ENCODE peak calls at places on chromosomes 7 and 10, in four cellular contexts. One of them, this sample, is unnamed.
A peak's percentile ranks its signal among the peaks of the same experiment; 100 is the strongest.

GRCh38 chr10:93064874-93065660 is 4.5 kb downstream of the CYP26C1 start:
- DNase-seq in HAP-1: no peak
- DNase-seq in right atrium auricular region: peak; percentile 5
- DNase-seq in right lobe of liver: no peak
- DNase-seq in this sample: no peak

GRCh38 chr7:50367570-50367969 is 63.1 kb downstream of the IKZF1 start:
- DNase-seq in HAP-1: no peak
- DNase-seq in right atrium auricular region: no peak
- DNase-seq in right lobe of liver: no peak
- DNase-seq in this sample: no peak

GRCh38 chr10:49369216-49370162 is 26.4 kb downstream of the DRGX start:
- DNase-seq in HAP-1: no peak
- DNase-seq in right atrium auricular region: peak; percentile 59
- DNase-seq in right lobe of liver: no peak
- DNase-seq in this sample: no peak

GRCh38 chr10:3740157-3740871 is 44.7 kb downstream of the KLF6 start:
- DNase-seq in HAP-1: no peak
- DNase-seq in right atrium auricular region: peak; percentile 50
- DNase-seq in right lobe of liver: no peak
- DNase-seq in this sample: no peak

GRCh38 chr10:113178771-113179170 is 228.7 kb downstream of the TCF7L2 start:
- DNase-seq in HAP-1: no peak
- DNase-seq in right atrium auricular region: no peak
- DNase-seq in right lobe of liver: no peak
- DNase-seq in this sample: no peak

GRCh38 chr10:126126023-126126422 is 229.7 kb downstream of the FANK1 start:
- DNase-seq in HAP-1: no peak
- DNase-seq in right atrium auricular region: peak; percentile 18
- DNase-seq in right lobe of liver: no peak
- DNase-seq in this sample: no peak

GRCh38 chr7:11552676-11553075 is 279.3 kb downstream of the THSD7A start:
- DNase-seq in HAP-1: peak; percentile 9
- DNase-seq in right atrium auricular region: no peak
- DNase-seq in right lobe of liver: no peak
- DNase-seq in this sample: no peak

GRCh38 chr10:36036137-36036536 is 394.0 kb upstream of the FZD8 start:
- DNase-seq in HAP-1: no peak
- DNase-seq in right atrium auricular region: no peak
- DNase-seq in right lobe of liver: no peak
- DNase-seq in this sample: no peak

GRCh38 chr10:8283986-8284385 is 229.5 kb downstream of the GATA3 start:
- DNase-seq in HAP-1: no peak
- DNase-seq in right atrium auricular region: peak; percentile 76
- DNase-seq in right lobe of liver: no peak
- DNase-seq in this sample: no peak

GRCh38 chr7:120052884-120053382 is 220.0 kb upstream of the KCND2 start:
- DNase-seq in HAP-1: no peak
- DNase-seq in right atrium auricular region: peak; percentile 71
- DNase-seq in right lobe of liver: no peak
- DNase-seq in this sample: no peak

GRCh38 chr7:96075510-96076349 is 246.2 kb downstream of the SLC25A13 start:
- DNase-seq in HAP-1: peak; percentile 91
- DNase-seq in right atrium auricular region: peak; percentile 69
- DNase-seq in right lobe of liver: peak; percentile 69
- DNase-seq in this sample: peak; percentile 45

GRCh38 chr7:124085168-124085567 is 52.3 kb upstream of the TMEM229A start:
- DNase-seq in HAP-1: peak; percentile 48
- DNase-seq in right atrium auricular region: no peak
- DNase-seq in right lobe of liver: no peak
- DNase-seq in this sample: peak; percentile 24

GRCh38 chr7:117950601-117951278 is 77.5 kb upstream of the CTTNBP2 start:
- DNase-seq in HAP-1: no peak
- DNase-seq in right atrium auricular region: no peak
- DNase-seq in right lobe of liver: no peak
- DNase-seq in this sample: no peak

GRCh38 chr10:76917071-76917470 is 720.5 kb downstream of the KCNMA1 start:
- DNase-seq in HAP-1: no peak
- DNase-seq in right atrium auricular region: no peak
- DNase-seq in right lobe of liver: no peak
- DNase-seq in this sample: no peak

GRCh38 chr10:76911184-76911583 is 726.4 kb downstream of the KCNMA1 start:
- DNase-seq in HAP-1: no peak
- DNase-seq in right atrium auricular region: no peak
- DNase-seq in right lobe of liver: peak; percentile 83
- DNase-seq in this sample: no peak

GRCh38 chr10:76920581-76920980 is 717.0 kb downstream of the KCNMA1 start:
- DNase-seq in HAP-1: no peak
- DNase-seq in right atrium auricular region: no peak
- DNase-seq in right lobe of liver: no peak
- DNase-seq in this sample: no peak

GRCh38 chr10:76918106-76918505 is 719.5 kb downstream of the KCNMA1 start:
- DNase-seq in HAP-1: no peak
- DNase-seq in right atrium auricular region: no peak
- DNase-seq in right lobe of liver: no peak
- DNase-seq in this sample: no peak

DNA sequence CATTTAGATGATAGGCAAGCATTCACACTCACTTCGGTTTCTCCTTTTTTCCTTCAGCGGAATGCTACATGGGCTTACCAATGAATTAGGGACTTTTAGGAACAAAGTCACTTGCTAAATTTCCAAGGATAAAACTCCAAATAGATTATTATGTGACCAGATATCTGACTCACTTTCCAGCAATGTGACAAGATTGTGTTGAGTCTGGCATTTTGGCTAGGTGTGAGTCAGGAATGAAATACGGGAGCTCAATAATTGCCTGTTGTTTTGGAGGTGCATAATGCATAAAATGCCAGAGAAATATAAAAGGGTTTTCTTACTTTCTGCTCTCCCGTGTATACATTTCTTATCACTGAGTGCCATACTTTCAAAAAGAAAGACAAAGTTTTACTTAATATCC is 721.1 kb downstream of the KCNMA1 start:
- DNase-seq in HAP-1: no peak
- DNase-seq in right atrium auricular region: no peak
- DNase-seq in right lobe of liver: no peak
- DNase-seq in this sample: no peak
- H3K4me3 ChIP-seq in HAP-1: no peak overlapping the region
- H3K4me3 ChIP-seq in right atrium auricular region: no peak overlapping the region
- H3K4me3 ChIP-seq in right lobe of liver: no peak overlapping the region
- H3K4me3 ChIP-seq in this sample: no peak overlapping the region

GRCh38 chr7:130032698-130033097 is 18.5 kb downstream of the ZC3HC1 start:
- DNase-seq in HAP-1: no peak
- DNase-seq in right atrium auricular region: no peak
- DNase-seq in right lobe of liver: no peak
- DNase-seq in this sample: no peak
- H3K36me3 ChIP-seq in HAP-1: peaks cover 30% of the 10 kb centered on the region
- H3K36me3 ChIP-seq in right atrium auricular region: peaks cover 61% of the 10 kb centered on the region
- H3K36me3 ChIP-seq in right lobe of liver: no peaks in the 10 kb centered on the region
- H3K36me3 ChIP-seq in this sample: no peaks in the 10 kb centered on the region

DNA sequence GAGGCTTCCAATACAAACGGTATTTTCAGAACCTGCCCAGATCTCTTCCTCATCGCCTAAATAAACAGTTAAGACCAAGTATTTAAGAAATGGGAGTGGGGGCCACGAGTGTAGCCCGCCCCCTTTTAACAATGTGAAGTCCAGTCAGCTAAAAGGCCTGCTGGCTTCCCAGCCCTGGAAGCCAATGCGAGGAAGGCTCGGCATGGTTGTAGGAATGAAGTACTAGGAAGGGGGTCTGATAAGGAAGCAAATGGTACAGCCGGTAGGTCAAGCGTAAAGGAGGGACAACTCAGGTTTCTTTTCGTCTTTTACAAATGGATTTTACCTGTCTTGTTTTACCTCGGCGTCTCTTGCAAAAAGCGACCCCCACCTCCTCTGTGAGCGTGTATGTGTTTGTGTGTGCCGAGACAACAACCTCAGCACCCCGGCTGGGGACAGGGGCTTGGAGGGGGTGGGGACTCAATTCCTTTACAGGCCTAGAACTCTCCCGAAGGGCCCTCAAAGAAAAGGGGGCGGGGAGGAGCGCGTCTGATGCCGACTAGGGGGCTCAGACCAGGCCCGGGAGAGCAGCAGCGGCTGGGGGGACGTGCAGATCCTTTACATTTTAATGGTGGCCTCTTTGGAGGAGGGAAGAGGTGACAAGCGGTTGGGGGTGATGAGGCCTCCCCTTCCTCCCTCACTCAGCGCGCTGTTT is 147.6 kb downstream of the GPR85 start:
- DNase-seq in HAP-1: peak; percentile 40
- DNase-seq in right atrium auricular region: no peak
- DNase-seq in right lobe of liver: peak; percentile 48
- DNase-seq in this sample: peak; percentile 5
- H3K4me3 ChIP-seq in HAP-1: peak overlapping the region; percentile 87
- H3K4me3 ChIP-seq in right atrium auricular region: peak overlapping the region; percentile 92
- H3K4me3 ChIP-seq in right lobe of liver: peak overlapping the region; percentile 81
- H3K4me3 ChIP-seq in this sample: peak overlapping the region; percentile 86

GRCh38 chr7:26187380-26188290 is 12.9 kb downstream of the HNRNPA2B1 start:
- DNase-seq in HAP-1: no peak
- DNase-seq in right atrium auricular region: no peak
- DNase-seq in right lobe of liver: no peak
- DNase-seq in this sample: no peak

GRCh38 chr7:26186364-26187311 is 13.9 kb downstream of the HNRNPA2B1 start:
- DNase-seq in HAP-1: no peak
- DNase-seq in right atrium auricular region: no peak
- DNase-seq in right lobe of liver: no peak
- DNase-seq in this sample: no peak

GRCh38 chr7:26189697-26190096 is 10.8 kb downstream of the HNRNPA2B1 start:
- DNase-seq in HAP-1: no peak
- DNase-seq in right atrium auricular region: no peak
- DNase-seq in right lobe of liver: no peak
- DNase-seq in this sample: no peak

GRCh38 chr7:26189000-26189539 is 11.5 kb downstream of the HNRNPA2B1 start:
- DNase-seq in HAP-1: no peak
- DNase-seq in right atrium auricular region: no peak
- DNase-seq in right lobe of liver: no peak
- DNase-seq in this sample: no peak

DNA sequence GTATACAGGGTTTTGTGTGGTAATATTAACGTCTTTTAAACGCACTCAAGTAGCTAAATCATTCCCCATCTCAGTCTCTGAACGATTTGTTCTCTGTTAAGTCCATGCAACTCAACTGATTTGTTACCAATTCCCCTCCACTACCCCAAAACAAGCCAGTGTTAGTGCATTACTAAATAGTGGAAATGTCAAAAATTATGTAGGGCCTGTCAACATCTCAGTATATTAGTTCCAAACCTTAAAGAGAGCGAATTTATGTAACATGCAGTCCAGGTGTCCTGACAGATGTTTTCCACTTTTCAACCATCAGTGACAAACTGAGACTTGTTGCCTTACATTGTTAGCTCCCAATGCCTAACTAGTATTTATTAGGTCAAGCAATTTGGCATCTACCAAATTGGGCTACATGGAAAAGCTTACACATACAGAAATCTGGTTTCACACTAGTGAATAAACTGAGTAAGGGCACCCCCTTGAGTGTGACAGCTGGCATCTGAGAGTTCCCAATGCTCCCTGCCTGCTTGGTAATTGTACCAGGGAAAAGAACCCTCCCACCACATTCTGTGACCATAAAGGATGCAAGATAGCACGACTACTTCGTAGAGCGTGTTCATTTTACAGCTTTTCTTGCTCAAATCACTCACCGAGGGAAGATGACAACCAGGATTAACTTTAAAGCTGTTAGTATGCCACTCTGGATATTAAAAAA is 12.1 kb downstream of the HNRNPA2B1 start:
- DNase-seq in HAP-1: no peak
- DNase-seq in right atrium auricular region: no peak
- DNase-seq in right lobe of liver: no peak
- DNase-seq in this sample: no peak
- H3K36me3 ChIP-seq in HAP-1: peaks cover 53% of the 10 kb centered on the region
- H3K36me3 ChIP-seq in right atrium auricular region: peaks cover 75% of the 10 kb centered on the region
- H3K36me3 ChIP-seq in right lobe of liver: peaks cover 23% of the 10 kb centered on the region
- H3K36me3 ChIP-seq in this sample: peaks cover 2% of the 10 kb centered on the region